ENCODE peak calls at places on chromosomes 5 and 9, in six cellular contexts. R is body of pancreas, U is sigmoid colon, G is A549, M is transverse colon, D is stomach. C is an unnamed sample.

GRCh38 chr9:27368317-27368985 is 71.5 kb upstream of the EQTN start:
- DNase-seq in R (no peak), U (no peak), G (no peak), M (no peak), D (no peak), C (no peak)

GRCh38 chr5:174273325-174273724 is 227.8 kb downstream of the NSG2 start:
- DNase-seq in R (no peak), U (no peak), G (no peak), M (peak), D (no peak), C (no peak)

GRCh38 chr5:134133995-134134541 is 19.6 kb downstream of the TCF7 start:
- DNase-seq in R (peak), U (peak), G (no peak), M (no peak), D (peak), C (no peak)

GRCh38 chr9:95511952-95512750 is 4.6 kb downstream of the PTCH1 start:
- DNase-seq in R (no peak), U (no peak), G (no peak), M (no peak), D (no peak), C (no peak)

GRCh38 chr9:126622872-126623271 is 9.1 kb downstream of the LMX1B start:
- DNase-seq in R (no peak), U (no peak), G (no peak), M (no peak), D (no peak), C (no peak)

GRCh38 chr9:26947736-26948135 is 694 bp upstream of the PLAA start:
- DNase-seq in R (no peak), U (no peak), G (no peak), M (no peak), D (no peak), C (no peak)

GRCh38 chr9:74281674-74282073 is 215.5 kb upstream of the RORB start:
- DNase-seq in R (no peak), U (no peak), G (peak), M (no peak), D (no peak), C (no peak)

GRCh38 chr9:34254966-34255825 is 73.9 kb downstream of the KIF24 start:
- DNase-seq in R (no peak), U (peak), G (no peak), M (no peak), D (peak), C (peak)

GRCh38 chr5:39714036-39714698 is 289.4 kb upstream of the DAB2 start:
- DNase-seq in R (peak), U (no peak), G (peak), M (peak), D (peak), C (no peak)

GRCh38 chr5:132425009-132425937 is 55.8 kb downstream of the SLC22A5 start:
- DNase-seq in R (no peak), U (peak), G (no peak), M (peak), D (no peak), C (no peak)

GRCh38 chr9:16213781-16214515 is 656.5 kb downstream of the BNC2 start:
- DNase-seq in R (peak), U (peak), G (peak), M (peak), D (peak), C (peak)

GRCh38 chr9:123960366-123960765 is 30.4 kb upstream of the DENND1A start:
- DNase-seq in R (no peak), U (no peak), G (no peak), M (no peak), D (no peak), C (no peak)

GRCh38 chr9:71941060-71941568 is 29.7 kb downstream of the C9orf85 start:
- DNase-seq in R (no peak), U (no peak), G (no peak), M (no peak), D (no peak), C (no peak)

GRCh38 chr5:173581408-173582197 is 34.8 kb downstream of the BOD1 start:
- DNase-seq in R (peak), U (no peak), G (peak), M (peak), D (peak), C (peak)

GRCh38 chr5:82277613-82277986 is 554 bp downstream of the RPS23 start:
- DNase-seq in R (no peak), U (no peak), G (no peak), M (no peak), D (no peak), C (no peak)

DNA sequence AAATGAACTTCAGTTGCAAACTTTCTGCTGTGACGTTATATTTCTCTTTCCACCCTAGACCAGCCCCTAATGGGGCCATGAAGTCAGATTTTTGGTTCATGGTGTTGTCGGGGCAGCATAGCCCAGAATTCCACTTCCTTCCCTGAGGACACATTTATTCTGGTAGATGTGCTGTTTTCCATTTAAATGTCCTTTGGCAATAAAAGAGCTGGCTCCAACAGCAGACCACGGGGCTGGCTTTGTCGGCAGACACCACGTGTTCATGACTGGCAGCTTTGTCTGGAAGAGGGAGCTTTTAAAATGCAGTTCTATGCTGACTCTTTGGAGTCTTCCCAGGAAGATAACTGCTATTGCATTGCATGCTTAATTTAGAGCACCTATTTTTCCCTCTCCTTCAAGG is 17.6 kb upstream of the LCP2 start:
- DNase-seq in R (no peak), U (peak), G (no peak), M (no peak), D (no peak), C (no peak)
- TF ChIP-seq POLR2A in R (no peak), U (no peak), G (no peak), M (no peak), D (no peak), C (no peak)

DNA sequence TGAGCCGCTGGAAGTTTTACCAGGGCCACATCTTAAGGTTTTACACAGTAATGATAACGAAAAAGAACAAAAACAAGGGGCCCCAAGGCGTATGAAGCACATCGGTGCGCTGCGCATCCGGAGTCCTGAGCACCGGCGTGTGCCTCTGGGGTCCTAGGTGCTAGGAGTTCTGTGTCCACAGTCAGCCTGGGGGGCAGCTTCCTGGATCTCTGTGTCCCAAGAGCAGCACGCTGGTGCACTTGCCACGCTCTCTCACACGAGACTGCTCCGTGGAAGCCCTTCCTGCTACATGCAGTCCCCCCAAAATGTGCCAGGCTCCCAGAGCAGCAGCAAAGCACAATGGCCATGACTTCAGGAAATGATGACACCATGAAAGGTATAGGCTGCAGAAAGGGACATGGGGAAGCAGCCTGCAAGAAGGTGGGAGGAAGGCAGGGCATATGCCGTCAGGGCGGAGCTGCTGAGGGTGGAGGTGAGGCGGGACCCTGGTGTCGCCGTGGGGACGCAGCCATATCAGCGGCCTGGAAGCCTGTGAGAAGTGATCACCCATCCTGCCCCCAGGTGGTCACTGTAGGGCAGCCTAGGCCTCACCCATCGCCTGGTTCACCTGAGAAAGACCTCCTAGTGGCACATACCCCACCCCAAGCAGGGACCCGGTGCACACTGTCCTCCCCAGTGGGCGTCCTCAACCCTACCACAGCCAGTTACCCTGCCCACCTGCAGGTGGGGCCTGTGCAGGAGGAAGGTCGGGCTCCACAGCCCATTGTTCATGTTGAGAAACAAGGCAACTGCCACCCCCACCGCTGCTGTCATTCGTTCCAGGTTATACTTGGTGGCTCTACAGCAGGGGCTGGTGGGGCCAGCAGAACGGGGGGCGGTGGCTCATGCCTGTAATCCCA is 23.6 kb upstream of the SLC6A3 start:
- DNase-seq in R (no peak), U (peak), G (no peak), M (no peak), D (no peak), C (no peak)
- TF ChIP-seq POLR2A in R (no peak), U (no peak), G (no peak), M (no peak), D (no peak), C (no peak)

DNA sequence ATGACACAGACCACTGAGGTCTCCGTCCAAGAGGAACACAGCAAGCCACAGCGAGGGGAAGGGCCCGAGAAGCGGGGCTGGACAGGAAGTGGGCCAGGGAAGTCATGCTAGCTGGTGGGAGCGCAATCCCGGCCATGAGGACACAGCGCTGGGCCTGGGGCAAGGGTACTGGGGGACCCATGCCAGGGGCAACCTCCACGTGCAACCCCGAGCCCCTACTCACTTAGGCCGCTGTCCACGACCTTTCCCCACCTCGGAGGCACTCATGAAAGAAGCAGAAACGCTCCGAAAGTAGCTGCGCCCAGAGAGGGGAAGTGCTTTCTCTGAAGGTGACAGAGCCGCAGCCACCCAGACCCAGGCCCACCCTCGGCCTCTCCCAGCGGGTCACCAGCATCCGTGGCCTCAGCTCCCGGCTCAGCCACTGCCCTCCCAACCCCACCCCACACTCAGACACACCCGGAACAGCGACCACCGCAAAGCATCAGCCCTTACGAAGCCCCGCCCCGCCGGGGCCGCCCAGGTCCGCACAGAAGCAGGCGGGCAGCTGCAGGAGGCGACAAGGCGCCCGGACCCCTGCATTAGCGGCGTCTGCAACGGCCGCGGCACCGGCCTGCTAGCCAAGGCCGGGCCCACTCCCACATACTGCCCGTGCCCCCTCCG is 782 bp downstream of the BICD2 start:
- DNase-seq in R (peak), U (peak), G (no peak), M (peak), D (no peak), C (no peak)
- TF ChIP-seq POLR2A in R (no peak), U (no peak), G (no peak), M (no peak), D (no peak), C (no peak)

DNA sequence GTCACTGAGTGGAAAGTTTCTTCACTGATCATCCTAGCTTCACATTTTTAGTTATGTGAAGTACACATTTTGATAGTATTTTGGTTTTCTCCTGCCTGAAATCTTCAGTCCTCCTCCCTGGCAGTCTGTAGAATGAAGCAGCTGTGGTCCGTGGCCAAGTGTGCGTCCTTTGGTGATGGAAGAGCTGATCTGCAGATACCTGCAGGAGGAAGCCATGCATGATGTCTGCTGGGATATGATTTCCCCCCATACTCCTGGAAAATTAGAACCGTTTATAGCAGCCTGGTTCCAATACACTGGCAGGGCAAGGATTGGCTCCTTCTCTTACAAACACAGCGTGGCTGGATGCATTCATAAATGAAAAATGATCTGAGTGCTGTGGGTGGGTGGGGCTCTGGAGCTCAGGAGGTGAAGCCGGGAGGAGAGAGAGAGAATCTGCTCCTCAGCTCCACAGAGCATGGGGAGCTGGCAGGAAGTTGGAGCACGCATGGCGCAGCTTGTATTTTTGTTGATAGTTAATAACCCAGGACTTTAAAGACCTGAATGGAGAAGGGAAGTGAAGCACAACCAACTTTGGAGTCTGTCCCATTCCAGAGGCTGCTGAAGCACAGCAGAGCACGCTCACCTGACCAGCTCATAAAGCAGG is 238.3 kb downstream of the GOLPH3 start:
- DNase-seq in R (no peak), U (no peak), G (no peak), M (no peak), D (peak), C (no peak)
- TF ChIP-seq POLR2A in R (no peak), U (no peak), G (no peak), M (no peak), D (no peak), C (no peak)

GRCh38 chr9:132879443-132880310 is 979 bp downstream of the SPACA9 start:
- DNase-seq in R (no peak), U (no peak), G (no peak), M (no peak), D (no peak), C (peak)

GRCh38 chr9:132877447-132877817 is 652 bp downstream of the AK8 start:
- DNase-seq in R (no peak), U (no peak), G (no peak), M (no peak), D (no peak), C (no peak)

GRCh38 chr9:132878695-132879064 is at the start of gene SPACA9:
- DNase-seq in R (peak), U (peak), G (peak), M (peak), D (peak), C (peak)

GRCh38 chr9:132876849-132877248 is 1.2 kb downstream of the AK8 start:
- DNase-seq in R (no peak), U (no peak), G (no peak), M (no peak), D (no peak), C (no peak)

GRCh38 chr9:132877818-132878694 is at the start of gene AK8:
- DNase-seq in R (peak), U (peak), G (peak), M (peak), D (peak), C (peak)
- TF ChIP-seq POLR2A in R (peak), U (no peak), G (peak), M (peak), D (no peak), C (peak)

DNA sequence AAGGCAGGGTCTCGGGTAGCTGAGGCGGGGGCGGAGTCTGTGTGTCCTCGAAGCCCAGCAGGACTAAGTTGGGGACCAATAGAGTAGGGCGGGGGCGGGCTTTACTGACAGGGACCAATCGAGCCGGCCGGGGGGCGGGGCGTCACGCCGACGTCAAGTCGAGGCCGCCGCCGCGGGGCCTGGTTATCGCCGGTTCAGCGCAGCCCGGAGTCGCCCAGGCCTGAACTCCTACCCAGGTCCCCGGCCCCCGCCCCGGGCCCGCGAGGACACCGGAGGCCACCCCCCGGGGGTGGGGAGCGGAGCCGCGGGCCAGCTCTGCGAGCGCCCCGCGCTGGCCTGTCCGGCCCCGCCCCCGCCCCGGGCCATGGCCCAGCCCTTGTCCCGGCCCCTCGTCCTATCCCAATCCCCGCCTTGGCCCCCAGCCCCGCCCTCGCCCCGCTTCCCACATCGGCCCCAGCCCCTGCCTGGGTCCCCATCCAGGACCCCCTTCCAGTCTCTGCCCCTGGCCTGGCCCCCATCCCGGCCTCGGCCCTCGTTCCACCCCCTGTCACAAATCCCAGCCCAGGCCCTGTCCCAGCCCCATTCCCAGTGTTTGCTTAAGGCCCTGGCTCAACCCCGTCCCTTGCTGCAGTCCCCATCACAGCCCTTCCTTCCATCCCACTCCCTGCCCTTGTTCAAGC is at the start of gene TMEM8B:
- DNase-seq in R (peak), U (peak), G (peak), M (peak), D (peak), C (peak)
- TF ChIP-seq POLR2A in R (no peak), U (peak), G (no peak), M (peak), D (no peak), C (no peak)

DNA sequence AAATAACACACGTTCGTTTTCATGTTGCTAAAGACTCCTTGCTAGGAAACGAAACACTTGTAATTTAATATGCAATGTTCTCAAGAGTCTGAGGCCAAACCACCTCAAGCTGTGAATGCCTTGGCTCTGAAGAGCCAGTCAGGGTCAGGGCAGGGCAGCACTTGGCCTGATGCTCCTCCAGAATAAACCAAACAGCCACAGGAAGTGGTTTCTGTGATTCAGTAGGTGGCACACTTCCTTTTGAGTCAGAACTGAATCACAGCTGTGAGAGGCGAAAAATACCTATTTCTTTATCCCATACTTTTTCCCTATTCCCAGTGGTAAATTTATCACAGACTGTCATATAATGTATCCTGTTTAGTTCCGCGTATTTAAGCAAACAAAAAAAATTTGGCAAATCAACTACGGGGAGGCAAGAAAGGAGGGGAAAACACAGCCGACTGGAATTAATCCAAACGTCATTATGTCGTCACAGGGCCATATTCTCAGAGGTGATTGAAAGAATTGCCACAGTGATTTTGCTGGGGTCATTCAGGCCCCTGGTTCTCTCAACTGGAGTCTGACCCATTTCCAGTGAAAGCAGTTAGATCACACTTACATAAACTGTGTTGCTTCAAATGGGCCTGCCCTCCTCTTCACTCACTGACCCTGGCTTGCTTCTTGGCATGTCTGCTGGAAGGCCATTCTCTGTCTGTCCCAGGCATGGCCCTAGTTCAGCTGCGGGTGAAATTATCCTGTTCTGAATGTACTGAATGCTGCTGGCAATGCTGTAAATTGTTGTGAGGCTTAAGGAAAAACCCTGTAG is 71.2 kb downstream of the ARRDC3 start:
- DNase-seq in R (peak), U (peak), G (peak), M (peak), D (peak), C (peak)
- TF ChIP-seq POLR2A in R (no peak), U (no peak), G (no peak), M (no peak), D (no peak), C (no peak)